ENCODE peak calls at places on chromosomes 16 and 17, in four cellular contexts. G, R, W and F are unnamed samples.

GRCh38 chr17:38320482-38320881 is 23.3 kb downstream of the GPR179 start:
- DNase-seq in W (no peak), G (no peak), R (no peak), F (peak; percentile 82)

GRCh38 chr16:89272631-89273030 is 55.1 kb downstream of the ZNF778 start:
- DNase-seq in R (no peak), G (no peak), W (no peak), F (no peak)

GRCh38 chr17:51056813-51057510 is 63.7 kb downstream of the SPAG9 start:
- DNase-seq in G (peak; percentile 77), R (no peak), W (peak; percentile 14), F (no peak)

GRCh38 chr17:79970576-79971068 is 65.0 kb downstream of the TBC1D16 start:
- DNase-seq in G (no peak), W (no peak), R (peak; percentile 29), F (peak; percentile 61)

GRCh38 chr16:3601614-3602319 is 9.6 kb downstream of the SLX4 start:
- DNase-seq in G (no peak), R (no peak), W (no peak), F (no peak)

GRCh38 chr16:85141491-85142128 is 29.3 kb upstream of the CIBAR2 start:
- DNase-seq in W (no peak), R (peak; percentile 67), G (no peak), F (no peak)

GRCh38 chr17:50035421-50035879 is 20.5 kb upstream of the ITGA3 start:
- DNase-seq in W (no peak), R (no peak), G (no peak), F (peak; percentile 75)

GRCh38 chr17:44787271-44787940 is 28.6 kb downstream of the ADAM11 start:
- DNase-seq in G (no peak), R (no peak), W (no peak), F (peak; percentile 67)

GRCh38 chr16:50924759-50925545 is 183.1 kb downstream of the CYLD start:
- DNase-seq in G (no peak), W (no peak), R (no peak), F (no peak)

GRCh38 chr17:9151091-9151490 is 129.8 kb downstream of the NTN1 start:
- DNase-seq in W (no peak), R (no peak), G (no peak), F (no peak)

GRCh38 chr16:66873685-66874055 is 6.6 kb upstream of the PDP2 start:
- DNase-seq in W (no peak), G (no peak), R (no peak), F (no peak)

GRCh38 chr17:75683467-75684041 is 16.4 kb downstream of the SAP30BP start:
- DNase-seq in G (no peak), R (no peak), W (no peak), F (no peak)

GRCh38 chr17:9768381-9768934 is 22.9 kb downstream of the DHRS7C start:
- DNase-seq in W (no peak), R (no peak), G (no peak), F (no peak)

GRCh38 chr17:66691644-66692500 is 143.0 kb upstream of the CACNG5 start:
- DNase-seq in W (no peak), R (no peak), G (peak; percentile 52), F (peak; percentile 41)

GRCh38 chr16:50539822-50540710 is 8.1 kb upstream of the NKD1 start:
- DNase-seq in R (no peak), W (no peak), G (no peak), F (no peak)

GRCh38 chr16:72111653-72112451 is 18.2 kb downstream of the DHX38 start:
- DNase-seq in R (no peak), G (no peak), W (no peak), F (no peak)

GRCh38 chr16:86330906-86331305 is 179.4 kb upstream of the FOXF1 start:
- DNase-seq in G (no peak), W (no peak), R (no peak), F (no peak)

GRCh38 chr17:42675348-42675983 is 1.3 kb downstream of the PLEKHH3 start:
- DNase-seq in W (no peak), G (no peak), R (peak; percentile 85), F (peak; percentile 88)

GRCh38 chr17:44775838-44776621 is 17.2 kb downstream of the ADAM11 start:
- DNase-seq in G (peak; percentile 94), W (no peak), R (no peak), F (no peak)

GRCh38 chr17:62793919-62794665 is 14.0 kb downstream of the MARCHF10 start:
- DNase-seq in G (no peak), R (no peak), W (no peak), F (no peak)

GRCh38 chr16:47142469-47143328 is 1.0 kb downstream of the NETO2 start:
- DNase-seq in R (no peak), W (no peak), G (no peak), F (peak; percentile 88)

GRCh38 chr17:44088254-44088653 is 17.7 kb downstream of the G6PC3 start:
- DNase-seq in G (no peak), R (no peak), W (no peak), F (peak; percentile 52)

GRCh38 chr16:49463529-49463928 is 89.9 kb downstream of the C16orf78 start:
- DNase-seq in W (no peak), R (peak; percentile 43), G (no peak), F (peak; percentile 26)

GRCh38 chr16:177394-177822 is 928 bp downstream of the HBA1 start:
- DNase-seq in R (no peak), G (no peak), W (no peak), F (no peak)

GRCh38 chr17:77579717-77580116 is 378.8 kb upstream of the TNRC6C start:
- DNase-seq in G (no peak), W (no peak), R (no peak), F (peak; percentile 19)

GRCh38 chr16:59698341-59698979 is 964.3 kb upstream of the GOT2 start:
- DNase-seq in R (no peak), W (no peak), G (no peak), F (no peak)

GRCh38 chr16:55418586-55418985 is 60.4 kb upstream of the MMP2 start:
- DNase-seq in G (no peak), W (no peak), R (no peak), F (no peak)

GRCh38 chr17:82244413-82245140 is 15.7 kb downstream of the SLC16A3 start:
- DNase-seq in G (no peak), R (no peak), W (no peak), F (peak; percentile 83)

GRCh38 chr16:49452108-49452507 is 78.5 kb downstream of the C16orf78 start:
- DNase-seq in W (no peak), R (peak; percentile 41), G (no peak), F (no peak)

GRCh38 chr17:82298538-82299421 is 18.6 kb downstream of the CD7 start:
- DNase-seq in G (no peak), R (no peak), W (no peak), F (no peak)

GRCh38 chr16:1542533-1542932 is 9.1 kb downstream of the TMEM204 start:
- DNase-seq in W (no peak), G (no peak), R (no peak), F (no peak)
- H3K27ac ChIP-seq in W (peak overlapping the region; percentile 87), G (peak overlapping the region; percentile 21), R (peak overlapping the region; percentile 76), F (peak overlapping the region; percentile 78)

GRCh38 chr16:56457927-56458470 is 6.6 kb downstream of the OGFOD1 start:
- DNase-seq in W (no peak), G (no peak), R (no peak), F (no peak)
- TF ChIP-seq CTCF in W (no peak), G (no peak), R (no peak), F (no peak)

GRCh38 chr16:8625491-8626087 is 4.1 kb downstream of the METTL22 start:
- DNase-seq in W (no peak), G (no peak), R (no peak), F (no peak)

GRCh38 chr16:8628981-8629725 is 7.7 kb downstream of the METTL22 start:
- DNase-seq in R (no peak), W (no peak), G (no peak), F (no peak)

GRCh38 chr16:8623634-8624033 is 2.1 kb downstream of the METTL22 start:
- DNase-seq in W (no peak), R (no peak), G (no peak), F (no peak)

GRCh38 chr16:8627456-8627855 is 6.0 kb downstream of the METTL22 start:
- DNase-seq in G (no peak), R (no peak), W (no peak), F (no peak)

DNA sequence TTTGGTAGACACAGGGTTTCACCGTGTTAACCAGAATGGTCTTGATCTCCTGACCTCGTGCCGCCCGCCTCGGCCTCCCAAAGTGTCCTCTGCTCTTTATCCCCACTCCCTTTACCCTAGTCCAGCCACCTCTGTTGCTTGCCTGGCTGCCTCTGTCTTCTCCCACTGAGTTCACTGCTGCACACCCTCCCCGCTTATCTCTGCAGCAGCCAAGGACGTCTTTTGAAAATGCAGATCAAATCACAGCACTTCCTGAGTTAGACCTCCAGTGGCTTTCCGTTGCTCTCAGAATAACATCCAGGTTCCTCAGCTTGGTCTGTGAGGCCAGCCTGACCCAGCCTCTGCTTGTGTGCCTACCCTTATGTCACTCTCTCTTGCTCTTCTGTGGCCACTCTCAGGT is 5.4 kb downstream of the METTL22 start:
- DNase-seq in G (no peak), W (no peak), R (no peak), F (no peak)
- H3K27ac ChIP-seq in G (no peak overlapping the region), W (no peak overlapping the region), R (no peak overlapping the region), F (no peak overlapping the region)

DNA sequence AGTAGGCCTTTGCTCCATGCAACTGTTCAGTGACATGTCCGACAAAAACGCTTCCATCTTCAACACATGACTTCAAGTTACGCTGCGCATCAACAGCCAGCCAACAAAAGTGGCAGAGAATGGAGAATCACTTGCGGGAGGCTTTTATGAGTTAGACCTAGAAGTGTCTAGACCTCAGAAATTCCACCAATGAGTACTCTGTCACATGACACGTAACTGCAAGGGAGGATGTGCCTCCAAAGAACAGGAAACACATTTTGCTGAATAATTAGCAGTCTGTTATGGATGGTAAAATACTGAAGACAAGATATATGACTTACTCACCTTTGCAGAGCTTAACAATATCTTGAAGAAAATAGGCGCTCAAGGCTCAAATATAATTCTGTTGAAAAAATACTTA is 62.1 kb downstream of the MYO1D start:
- DNase-seq in R (no peak), W (no peak), G (no peak), F (no peak)
- TF ChIP-seq CTCF in R (no peak), W (no peak), G (no peak), F (no peak)

GRCh38 chr17:57835333-57835900 is 14.4 kb downstream of the MRPS23 start:
- DNase-seq in W (no peak), G (no peak), R (no peak), F (no peak)
- H3K27ac ChIP-seq in W (peak overlapping the region; percentile 71), G (no peak overlapping the region), R (peak overlapping the region; percentile 83), F (no peak overlapping the region)

GRCh38 chr16:5490499-5490898 is 392.9 kb upstream of the EEF2KMT start:
- DNase-seq in G (peak; percentile 5), R (no peak), W (no peak), F (peak; percentile 72)
- TF ChIP-seq CTCF in G (peak; percentile 36), R (peak; percentile 14), W (no peak), F (peak; percentile 50)

GRCh38 chr17:61291457-61292311 is 108.0 kb upstream of the TBX2 start:
- DNase-seq in R (no peak), G (no peak), W (no peak), F (no peak)

GRCh38 chr17:61294777-61295176 is 104.9 kb upstream of the TBX2 start:
- DNase-seq in G (no peak), R (no peak), W (no peak), F (no peak)

GRCh38 chr17:61289408-61290385 is 109.9 kb upstream of the TBX2 start:
- DNase-seq in W (no peak), G (no peak), R (no peak), F (no peak)

GRCh38 chr17:61296058-61296457 is 103.6 kb upstream of the TBX2 start:
- DNase-seq in W (no peak), G (no peak), R (no peak), F (no peak)

GRCh38 chr17:61294286-61294685 is 105.4 kb upstream of the TBX2 start:
- DNase-seq in W (no peak), G (no peak), R (no peak), F (no peak)
- H3K27ac ChIP-seq in W (no peak overlapping the region), G (no peak overlapping the region), R (no peak overlapping the region), F (no peak overlapping the region)